ENCODE peak calls at places on chromosomes 16 and 17, in five cellular contexts. L is A549, P is SK-N-SH, B is H1, C is HepG2. F is an unnamed sample.

GRCh38 chr17:74164446-74165045 is 38.9 kb upstream of the RPL38 start:
- DNase-seq in L (no peak), P (no peak), B (no peak), C (no peak), F (no peak)

GRCh38 chr16:71569621-71570020 is 7.3 kb downstream of the TAT start:
- DNase-seq in L (no peak), P (no peak), B (no peak), C (no peak), F (no peak)

GRCh38 chr16:1674751-1675664 is 3.1 kb upstream of the JPT2 start:
- DNase-seq in L (no peak), P (no peak), B (no peak), C (no peak), F (no peak)

GRCh38 chr17:33209671-33210070 is 83.4 kb downstream of the ASIC2 start:
- DNase-seq in L (peak), P (no peak), B (no peak), C (no peak), F (no peak)

GRCh38 chr17:382644-383533 is 30.3 kb upstream of the RPH3AL start:
- DNase-seq in L (peak), P (peak), B (no peak), C (peak), F (no peak)

GRCh38 chr16:1979271-1980025 is 1.8 kb downstream of the NOXO1 start:
- DNase-seq in L (no peak), P (no peak), B (no peak), C (no peak), F (peak)

GRCh38 chr16:85382717-85383118 is 230.4 kb upstream of the GSE1 start:
- DNase-seq in L (no peak), P (no peak), B (no peak), C (no peak), F (no peak)

GRCh38 chr16:12059216-12059769 is 82.8 kb downstream of the SNX29 start:
- DNase-seq in L (no peak), P (peak), B (no peak), C (peak), F (no peak)

GRCh38 chr16:14310519-14310991 is 239.4 kb downstream of the MRTFB start:
- DNase-seq in L (peak), P (peak), B (no peak), C (peak), F (peak)

GRCh38 chr16:21277927-21278706 is at the start of gene CRYM:
- DNase-seq in L (peak), P (peak), B (peak), C (peak), F (peak)

GRCh38 chr17:46264456-46265198 is 30.3 kb upstream of the LRRC37A start:
- DNase-seq in L (peak), P (peak), B (no peak), C (peak), F (peak)

GRCh38 chr16:87582221-87582965 is 19.9 kb upstream of the JPH3 start:
- DNase-seq in L (no peak), P (peak), B (no peak), C (no peak), F (no peak)

GRCh38 chr16:87581867-87582220 is 20.5 kb upstream of the JPH3 start:
- DNase-seq in L (peak), P (peak), B (no peak), C (peak), F (peak)

GRCh38 chr16:87579691-87580090 is 22.6 kb upstream of the JPH3 start:
- DNase-seq in L (no peak), P (no peak), B (no peak), C (no peak), F (no peak)

GRCh38 chr16:87582966-87583325 is 19.4 kb upstream of the JPH3 start:
- DNase-seq in L (no peak), P (no peak), B (no peak), C (no peak), F (no peak)

DNA sequence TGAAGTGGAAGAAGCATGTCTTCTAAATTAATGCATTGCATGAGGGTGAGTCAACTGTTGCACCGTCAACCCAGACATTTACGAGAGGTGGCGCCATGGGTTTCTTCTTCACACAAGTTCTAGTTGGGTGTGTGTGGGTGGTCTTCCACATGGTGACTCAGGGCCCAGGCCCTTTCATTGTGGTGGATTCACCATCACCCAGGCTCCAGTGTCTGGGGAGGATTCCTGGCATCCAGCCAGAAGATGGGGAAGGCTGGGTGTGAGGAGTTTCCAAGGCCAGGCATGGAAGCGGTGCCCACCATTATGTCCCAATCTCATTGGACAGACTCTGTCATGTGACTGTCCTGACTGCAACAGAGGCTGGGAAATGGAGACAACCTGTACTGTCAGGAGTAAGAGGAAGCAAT is 21.4 kb upstream of the JPH3 start:
- DNase-seq in L (peak), P (peak), B (no peak), C (no peak), F (peak)
- TF ChIP-seq CHD2 in L (no peak), P (no peak), B (no peak), C (no peak), F (no peak)

DNA sequence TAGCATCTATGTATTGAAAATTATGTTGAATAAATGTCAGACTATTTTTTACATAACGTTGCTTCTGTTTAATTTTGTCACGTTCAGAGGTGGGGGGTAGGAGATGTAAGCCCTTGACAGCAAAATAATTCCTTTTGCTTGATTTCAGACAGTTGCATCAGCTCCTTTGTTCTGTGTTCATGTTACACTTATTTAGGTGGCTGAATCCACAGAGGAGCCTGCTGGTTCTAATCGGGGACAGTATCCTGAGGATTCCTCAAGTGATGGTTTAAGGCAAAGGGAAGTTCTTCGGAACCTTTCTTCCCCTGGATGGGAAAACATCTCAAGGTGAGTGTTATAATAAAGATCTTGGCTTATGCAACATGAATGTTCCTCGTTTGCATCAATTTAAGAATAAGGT is 4.5 kb downstream of the HERPUD1 start:
- DNase-seq in L (no peak), P (no peak), B (no peak), C (no peak), F (no peak)
- TF ChIP-seq CHD2 in L (no peak), P (no peak), B (no peak), C (no peak), F (no peak)

GRCh38 chr17:39361064-39361463 is 40.4 kb downstream of the FBXL20 start:
- DNase-seq in L (no peak), P (no peak), B (no peak), C (no peak), F (no peak)

GRCh38 chr17:39359994-39360393 is 41.4 kb downstream of the FBXL20 start:
- DNase-seq in L (no peak), P (no peak), B (no peak), C (no peak), F (no peak)

GRCh38 chr17:39360537-39360936 is 40.9 kb downstream of the FBXL20 start:
- DNase-seq in L (no peak), P (no peak), B (no peak), C (no peak), F (no peak)

GRCh38 chr17:39357978-39358377 is 43.4 kb downstream of the FBXL20 start:
- DNase-seq in L (peak), P (no peak), B (no peak), C (peak), F (no peak)

DNA sequence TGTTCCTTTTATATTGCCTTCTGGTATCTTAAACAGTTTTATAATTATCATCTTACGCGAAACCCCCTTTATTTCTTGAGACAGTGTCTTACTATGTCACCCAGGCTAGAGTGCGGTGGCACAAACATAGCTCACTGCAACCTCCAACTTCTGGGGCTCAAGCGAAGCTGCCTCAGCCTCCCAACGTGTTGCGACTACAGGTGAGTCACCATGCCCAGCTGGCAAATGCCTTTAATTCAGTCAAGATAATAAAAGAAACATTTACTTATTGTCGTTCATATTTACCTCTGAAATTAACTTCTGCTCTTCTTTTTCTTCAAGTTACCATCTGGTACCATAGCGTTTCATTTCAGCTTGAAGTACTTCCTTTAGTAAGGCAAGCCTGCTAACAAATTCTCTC is 43.9 kb downstream of the FBXL20 start:
- DNase-seq in L (no peak), P (no peak), B (no peak), C (no peak), F (no peak)
- TF ChIP-seq CHD2 in L (no peak), P (no peak), B (no peak), C (no peak), F (no peak)

GRCh38 chr17:56833023-56833811 is 503 bp downstream of the C17orf67 start:
- DNase-seq in L (peak), P (peak), B (peak), C (no peak), F (peak)
- TF ChIP-seq CHD2 in L (no peak), P (no peak), B (no peak), C (no peak), F (no peak)

F was measured in K562.